ENCODE peak calls at places on chromosomes 13 and 19, in six cellular contexts. One of them, this sample, is unnamed.

GRCh38 chr19:47183579-47183978 is 47.4 kb downstream of the BBC3 start:
- DNase-seq in ureter: no peak
- DNase-seq in KBM-7: no peak
- DNase-seq in stimulated activated CD8-positive, alpha-beta memory T cell treated with anti-CD3 and anti-CD28 coated beads, Interleukin-7, amount 100 ng/mL, for 4 hours: no peak
- DNase-seq in caudate nucleus: peak
- DNase-seq in activated T-cell treated with anti-CD3 and anti-CD28 coated beads, Interleukin-2, amount 50 U/mL, for 24 hours: no peak
- DNase-seq in this sample: no peak

GRCh38 chr13:55160911-55161310 is 1979.8 kb upstream of the PRR20A start:
- DNase-seq in ureter: no peak
- DNase-seq in KBM-7: no peak
- DNase-seq in stimulated activated CD8-positive, alpha-beta memory T cell treated with anti-CD3 and anti-CD28 coated beads, Interleukin-7, amount 100 ng/mL, for 4 hours: no peak
- DNase-seq in caudate nucleus: no peak
- DNase-seq in activated T-cell treated with anti-CD3 and anti-CD28 coated beads, Interleukin-2, amount 50 U/mL, for 24 hours: no peak
- DNase-seq in this sample: no peak

GRCh38 chr19:47225746-47226425 is 5.1 kb downstream of the BBC3 start:
- DNase-seq in ureter: peak
- DNase-seq in KBM-7: peak
- DNase-seq in stimulated activated CD8-positive, alpha-beta memory T cell treated with anti-CD3 and anti-CD28 coated beads, Interleukin-7, amount 100 ng/mL, for 4 hours: peak
- DNase-seq in caudate nucleus: peak
- DNase-seq in activated T-cell treated with anti-CD3 and anti-CD28 coated beads, Interleukin-2, amount 50 U/mL, for 24 hours: peak
- DNase-seq in this sample: peak

GRCh38 chr19:17405250-17406038 is at the start of gene BST2:
- DNase-seq in ureter: peak
- DNase-seq in KBM-7: peak
- DNase-seq in stimulated activated CD8-positive, alpha-beta memory T cell treated with anti-CD3 and anti-CD28 coated beads, Interleukin-7, amount 100 ng/mL, for 4 hours: no peak
- DNase-seq in caudate nucleus: no peak
- DNase-seq in activated T-cell treated with anti-CD3 and anti-CD28 coated beads, Interleukin-2, amount 50 U/mL, for 24 hours: peak
- DNase-seq in this sample: peak

GRCh38 chr19:43455321-43456113 is 9.9 kb downstream of the LYPD3 start:
- DNase-seq in ureter: no peak
- DNase-seq in KBM-7: no peak
- DNase-seq in stimulated activated CD8-positive, alpha-beta memory T cell treated with anti-CD3 and anti-CD28 coated beads, Interleukin-7, amount 100 ng/mL, for 4 hours: no peak
- DNase-seq in caudate nucleus: no peak
- DNase-seq in activated T-cell treated with anti-CD3 and anti-CD28 coated beads, Interleukin-2, amount 50 U/mL, for 24 hours: no peak
- DNase-seq in this sample: peak

GRCh38 chr19:2813235-2814160 is 6.2 kb upstream of the ZNF554 start:
- DNase-seq in ureter: no peak
- DNase-seq in KBM-7: no peak
- DNase-seq in stimulated activated CD8-positive, alpha-beta memory T cell treated with anti-CD3 and anti-CD28 coated beads, Interleukin-7, amount 100 ng/mL, for 4 hours: no peak
- DNase-seq in caudate nucleus: no peak
- DNase-seq in activated T-cell treated with anti-CD3 and anti-CD28 coated beads, Interleukin-2, amount 50 U/mL, for 24 hours: no peak
- DNase-seq in this sample: no peak

GRCh38 chr19:47390533-47391488 is 28.5 kb downstream of the MEIS3 start:
- DNase-seq in ureter: no peak
- DNase-seq in KBM-7: no peak
- DNase-seq in stimulated activated CD8-positive, alpha-beta memory T cell treated with anti-CD3 and anti-CD28 coated beads, Interleukin-7, amount 100 ng/mL, for 4 hours: no peak
- DNase-seq in caudate nucleus: no peak
- DNase-seq in activated T-cell treated with anti-CD3 and anti-CD28 coated beads, Interleukin-2, amount 50 U/mL, for 24 hours: no peak
- DNase-seq in this sample: no peak

GRCh38 chr19:51448011-51448744 is 10.1 kb downstream of the SIGLEC8 start:
- DNase-seq in ureter: no peak
- DNase-seq in KBM-7: peak
- DNase-seq in stimulated activated CD8-positive, alpha-beta memory T cell treated with anti-CD3 and anti-CD28 coated beads, Interleukin-7, amount 100 ng/mL, for 4 hours: peak
- DNase-seq in caudate nucleus: no peak
- DNase-seq in activated T-cell treated with anti-CD3 and anti-CD28 coated beads, Interleukin-2, amount 50 U/mL, for 24 hours: peak
- DNase-seq in this sample: no peak

GRCh38 chr13:43558942-43559341 is 227.8 kb downstream of the ENOX1 start:
- DNase-seq in ureter: no peak
- DNase-seq in KBM-7: no peak
- DNase-seq in stimulated activated CD8-positive, alpha-beta memory T cell treated with anti-CD3 and anti-CD28 coated beads, Interleukin-7, amount 100 ng/mL, for 4 hours: no peak
- DNase-seq in caudate nucleus: no peak
- DNase-seq in activated T-cell treated with anti-CD3 and anti-CD28 coated beads, Interleukin-2, amount 50 U/mL, for 24 hours: no peak
- DNase-seq in this sample: no peak

GRCh38 chr13:49454388-49455015 is 10.4 kb downstream of the SETDB2 start:
- DNase-seq in ureter: no peak
- DNase-seq in KBM-7: no peak
- DNase-seq in stimulated activated CD8-positive, alpha-beta memory T cell treated with anti-CD3 and anti-CD28 coated beads, Interleukin-7, amount 100 ng/mL, for 4 hours: no peak
- DNase-seq in caudate nucleus: no peak
- DNase-seq in activated T-cell treated with anti-CD3 and anti-CD28 coated beads, Interleukin-2, amount 50 U/mL, for 24 hours: no peak
- DNase-seq in this sample: peak

GRCh38 chr19:15120135-15121026 is 13.2 kb downstream of the SYDE1 start:
- DNase-seq in ureter: no peak
- DNase-seq in KBM-7: no peak
- DNase-seq in stimulated activated CD8-positive, alpha-beta memory T cell treated with anti-CD3 and anti-CD28 coated beads, Interleukin-7, amount 100 ng/mL, for 4 hours: no peak
- DNase-seq in caudate nucleus: no peak
- DNase-seq in activated T-cell treated with anti-CD3 and anti-CD28 coated beads, Interleukin-2, amount 50 U/mL, for 24 hours: no peak
- DNase-seq in this sample: no peak

GRCh38 chr19:33878136-33878535 is 81.5 kb downstream of the KCTD15 start:
- DNase-seq in ureter: no peak
- DNase-seq in KBM-7: no peak
- DNase-seq in stimulated activated CD8-positive, alpha-beta memory T cell treated with anti-CD3 and anti-CD28 coated beads, Interleukin-7, amount 100 ng/mL, for 4 hours: no peak
- DNase-seq in caudate nucleus: no peak
- DNase-seq in activated T-cell treated with anti-CD3 and anti-CD28 coated beads, Interleukin-2, amount 50 U/mL, for 24 hours: no peak
- DNase-seq in this sample: no peak

GRCh38 chr19:50392759-50393158 is 8.6 kb downstream of the POLD1 start:
- DNase-seq in ureter: no peak
- DNase-seq in KBM-7: no peak
- DNase-seq in stimulated activated CD8-positive, alpha-beta memory T cell treated with anti-CD3 and anti-CD28 coated beads, Interleukin-7, amount 100 ng/mL, for 4 hours: no peak
- DNase-seq in caudate nucleus: no peak
- DNase-seq in activated T-cell treated with anti-CD3 and anti-CD28 coated beads, Interleukin-2, amount 50 U/mL, for 24 hours: no peak
- DNase-seq in this sample: no peak

GRCh38 chr19:33508941-33509614 is 12.5 kb downstream of the PEPD start:
- DNase-seq in ureter: no peak
- DNase-seq in KBM-7: no peak
- DNase-seq in stimulated activated CD8-positive, alpha-beta memory T cell treated with anti-CD3 and anti-CD28 coated beads, Interleukin-7, amount 100 ng/mL, for 4 hours: no peak
- DNase-seq in caudate nucleus: no peak
- DNase-seq in activated T-cell treated with anti-CD3 and anti-CD28 coated beads, Interleukin-2, amount 50 U/mL, for 24 hours: no peak
- DNase-seq in this sample: no peak

GRCh38 chr13:72643339-72643989 is 84.0 kb downstream of the MZT1 start:
- DNase-seq in ureter: peak
- DNase-seq in KBM-7: peak
- DNase-seq in stimulated activated CD8-positive, alpha-beta memory T cell treated with anti-CD3 and anti-CD28 coated beads, Interleukin-7, amount 100 ng/mL, for 4 hours: no peak
- DNase-seq in caudate nucleus: no peak
- DNase-seq in activated T-cell treated with anti-CD3 and anti-CD28 coated beads, Interleukin-2, amount 50 U/mL, for 24 hours: peak
- DNase-seq in this sample: peak

GRCh38 chr13:75021151-75021550 is 460.8 kb downstream of the TBC1D4 start:
- DNase-seq in ureter: no peak
- DNase-seq in KBM-7: no peak
- DNase-seq in stimulated activated CD8-positive, alpha-beta memory T cell treated with anti-CD3 and anti-CD28 coated beads, Interleukin-7, amount 100 ng/mL, for 4 hours: no peak
- DNase-seq in caudate nucleus: no peak
- DNase-seq in activated T-cell treated with anti-CD3 and anti-CD28 coated beads, Interleukin-2, amount 50 U/mL, for 24 hours: no peak
- DNase-seq in this sample: no peak

GRCh38 chr19:45498411-45499195 is at the start of gene PPM1N:
- DNase-seq in ureter: no peak
- DNase-seq in KBM-7: no peak
- DNase-seq in stimulated activated CD8-positive, alpha-beta memory T cell treated with anti-CD3 and anti-CD28 coated beads, Interleukin-7, amount 100 ng/mL, for 4 hours: peak
- DNase-seq in caudate nucleus: no peak
- DNase-seq in activated T-cell treated with anti-CD3 and anti-CD28 coated beads, Interleukin-2, amount 50 U/mL, for 24 hours: peak
- DNase-seq in this sample: peak

GRCh38 chr19:8389891-8390616 is at the start of gene RAB11B:
- DNase-seq in ureter: peak
- DNase-seq in KBM-7: peak
- DNase-seq in stimulated activated CD8-positive, alpha-beta memory T cell treated with anti-CD3 and anti-CD28 coated beads, Interleukin-7, amount 100 ng/mL, for 4 hours: peak
- DNase-seq in caudate nucleus: peak
- DNase-seq in activated T-cell treated with anti-CD3 and anti-CD28 coated beads, Interleukin-2, amount 50 U/mL, for 24 hours: peak
- DNase-seq in this sample: peak

GRCh38 chr19:33462112-33462726 is 59.4 kb downstream of the PEPD start:
- DNase-seq in ureter: no peak
- DNase-seq in KBM-7: no peak
- DNase-seq in stimulated activated CD8-positive, alpha-beta memory T cell treated with anti-CD3 and anti-CD28 coated beads, Interleukin-7, amount 100 ng/mL, for 4 hours: no peak
- DNase-seq in caudate nucleus: no peak
- DNase-seq in activated T-cell treated with anti-CD3 and anti-CD28 coated beads, Interleukin-2, amount 50 U/mL, for 24 hours: peak
- DNase-seq in this sample: no peak

This sample was measured in MV-4-11.